ENCODE peak calls at places on chromosomes 11 and 22, in six cellular contexts. Q is AG09319, A is cardiac fibroblast, V is GM13976, M is nephron progenitor cell, N is left ventricle myocardium inferior. W is an unnamed sample.

GRCh38 chr11:34656062-34656720 is 35.3 kb downstream of the EHF start:
- DNase-seq in Q (no peak), A (peak; percentile 26), V (no peak), M (no peak), N (no peak), W (no peak)

GRCh38 chr22:41732096-41732772 is 32.9 kb downstream of the MEI1 start:
- DNase-seq in Q (no peak), A (no peak), V (no peak), M (no peak), N (no peak), W (no peak)

GRCh38 chr22:33325232-33326004 is 267.2 kb upstream of the SYN3 start:
- DNase-seq in Q (no peak), A (no peak), V (peak; percentile 71), M (no peak), N (no peak), W (peak; percentile 64)

GRCh38 chr11:12802418-12803085 is 128.3 kb downstream of the TEAD1 start:
- DNase-seq in Q (no peak), A (peak; percentile 81), V (no peak), M (no peak), N (no peak), W (no peak)

GRCh38 chr22:30943368-30943767 is 25.2 kb downstream of the MORC2 start:
- DNase-seq in Q (no peak), A (no peak), V (no peak), M (no peak), N (no peak), W (no peak)

GRCh38 chr11:10107522-10107921 is 186.5 kb downstream of the SBF2 start:
- DNase-seq in Q (no peak), A (no peak), V (no peak), M (no peak), N (no peak), W (no peak)

GRCh38 chr11:118908931-118909618 is 16.7 kb downstream of the BCL9L start:
- DNase-seq in Q (peak; percentile 85), A (peak; percentile 95), V (no peak), M (peak; percentile 86), N (peak; percentile 89), W (no peak)

GRCh38 chr22:17266261-17266971 is 47.2 kb upstream of the ADA2 start:
- DNase-seq in Q (no peak), A (no peak), V (no peak), M (peak; percentile 57), N (peak; percentile 45), W (no peak)

GRCh38 chr11:59520741-59521140 is 9.4 kb downstream of the OR4D9 start:
- DNase-seq in Q (no peak), A (no peak), V (no peak), M (no peak), N (no peak), W (no peak)

GRCh38 chr11:133339495-133340140 is 192.7 kb downstream of the OPCML start:
- DNase-seq in Q (no peak), A (no peak), V (no peak), M (no peak), N (no peak), W (no peak)

GRCh38 chr22:43393845-43394474 is 17.9 kb upstream of the MPPED1 start:
- DNase-seq in Q (no peak), A (no peak), V (no peak), M (no peak), N (no peak), W (no peak)

GRCh38 chr11:64237484-64237951 is 3.1 kb downstream of the VEGFB start:
- DNase-seq in Q (no peak), A (no peak), V (no peak), M (no peak), N (no peak), W (no peak)

GRCh38 chr11:134527382-134528243 is 115.6 kb upstream of the B3GAT1 start:
- DNase-seq in Q (no peak), A (no peak), V (no peak), M (no peak), N (no peak), W (no peak)

GRCh38 chr22:17990942-17991341 is 33.4 kb downstream of the MICAL3 start:
- DNase-seq in Q (no peak), A (no peak), V (no peak), M (no peak), N (peak; percentile 29), W (no peak)

GRCh38 chr11:44993971-44994705 is 43.5 kb upstream of the TP53I11 start:
- DNase-seq in Q (no peak), A (no peak), V (no peak), M (no peak), N (no peak), W (no peak)

GRCh38 chr22:24726848-24727217 is 47.7 kb downstream of the PIWIL3 start:
- DNase-seq in Q (no peak), A (no peak), V (no peak), M (no peak), N (no peak), W (no peak)

GRCh38 chr11:25211635-25212251 is 714.9 kb downstream of the LUZP2 start:
- DNase-seq in Q (no peak), A (no peak), V (no peak), M (no peak), N (no peak), W (no peak)

GRCh38 chr11:65100674-65101350 is 4.8 kb downstream of the VPS51 start:
- DNase-seq in Q (no peak), A (peak; percentile 79), V (no peak), M (no peak), N (no peak), W (no peak)

DNA sequence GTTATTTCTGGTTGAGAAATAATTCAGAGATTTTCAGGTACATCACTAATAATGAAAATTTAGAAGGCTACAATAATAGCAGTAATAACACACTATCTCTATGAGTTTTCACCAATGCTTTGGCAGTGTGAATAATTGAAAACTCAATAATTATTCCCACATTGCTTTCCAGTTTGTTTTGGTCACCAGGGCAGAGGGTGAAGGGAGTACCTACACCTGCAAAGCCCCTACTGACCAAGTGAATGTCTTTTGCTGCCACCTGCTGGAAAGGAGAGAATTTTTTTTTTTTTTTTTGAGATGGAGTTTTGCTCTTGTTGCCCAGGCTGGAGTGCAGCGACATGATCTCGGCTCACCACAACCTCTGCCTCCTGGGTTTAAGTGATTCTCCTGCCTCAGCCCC is 3.2 kb downstream of the NELL1 start:
- DNase-seq in Q (no peak), A (peak; percentile 10), V (no peak), M (no peak), N (no peak), W (peak; percentile 55)
- TF ChIP-seq CTCF in Q (peak; percentile 21), A (peak; percentile 34), V (peak; percentile 16), M (peak; percentile 40), N (peak; percentile 38), W (peak; percentile 17)

GRCh38 chr11:3886985-3887384 is 31.5 kb downstream of the STIM1 start:
- DNase-seq in Q (no peak), A (no peak), V (no peak), M (no peak), N (no peak), W (no peak)
- TF ChIP-seq CTCF in Q (no peak), A (no peak), V (no peak), M (no peak), N (no peak), W (no peak)

GRCh38 chr11:19327280-19327679 is 86.5 kb upstream of the E2F8 start:
- DNase-seq in Q (no peak), A (no peak), V (no peak), M (no peak), N (no peak), W (no peak)

GRCh38 chr11:19329910-19330309 is 89.2 kb upstream of the E2F8 start:
- DNase-seq in Q (no peak), A (no peak), V (no peak), M (no peak), N (no peak), W (no peak)

GRCh38 chr11:19323502-19323901 is 82.8 kb upstream of the E2F8 start:
- DNase-seq in Q (no peak), A (peak; percentile 41), V (no peak), M (no peak), N (no peak), W (no peak)

GRCh38 chr11:19328586-19329311 is 88.0 kb upstream of the E2F8 start:
- DNase-seq in Q (no peak), A (no peak), V (no peak), M (no peak), N (no peak), W (no peak)

DNA sequence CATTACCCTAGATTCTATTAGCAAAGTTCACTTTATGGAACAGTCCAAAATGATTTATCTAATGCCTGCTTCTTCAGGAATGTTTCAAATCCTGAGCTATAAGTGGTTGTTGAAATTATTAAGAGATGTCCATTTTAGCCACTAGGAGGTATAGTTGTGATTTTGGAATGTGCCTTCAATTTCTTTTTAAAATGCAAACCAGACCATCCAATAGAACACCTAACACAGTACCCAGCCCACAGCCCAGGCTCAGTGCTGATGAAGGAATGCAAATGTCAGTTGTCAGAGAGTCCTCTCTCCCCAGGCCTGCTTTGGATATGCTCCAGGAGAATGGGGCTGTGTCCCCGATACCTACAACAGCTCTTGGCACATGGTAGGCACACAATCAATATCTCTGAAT is 85.8 kb upstream of the E2F8 start:
- DNase-seq in Q (no peak), A (peak; percentile 66), V (no peak), M (no peak), N (no peak), W (no peak)
- TF ChIP-seq CTCF in Q (peak; percentile 47), A (peak; percentile 43), V (no peak), M (no peak), N (peak; percentile 32), W (no peak)

GRCh38 chr11:76237914-76238313 is 31.6 kb upstream of the WNT11 start:
- DNase-seq in Q (no peak), A (no peak), V (no peak), M (no peak), N (no peak), W (no peak)
- TF ChIP-seq CTCF in Q (no peak), A (no peak), V (peak; percentile 26), M (no peak), N (no peak), W (no peak)

DNA sequence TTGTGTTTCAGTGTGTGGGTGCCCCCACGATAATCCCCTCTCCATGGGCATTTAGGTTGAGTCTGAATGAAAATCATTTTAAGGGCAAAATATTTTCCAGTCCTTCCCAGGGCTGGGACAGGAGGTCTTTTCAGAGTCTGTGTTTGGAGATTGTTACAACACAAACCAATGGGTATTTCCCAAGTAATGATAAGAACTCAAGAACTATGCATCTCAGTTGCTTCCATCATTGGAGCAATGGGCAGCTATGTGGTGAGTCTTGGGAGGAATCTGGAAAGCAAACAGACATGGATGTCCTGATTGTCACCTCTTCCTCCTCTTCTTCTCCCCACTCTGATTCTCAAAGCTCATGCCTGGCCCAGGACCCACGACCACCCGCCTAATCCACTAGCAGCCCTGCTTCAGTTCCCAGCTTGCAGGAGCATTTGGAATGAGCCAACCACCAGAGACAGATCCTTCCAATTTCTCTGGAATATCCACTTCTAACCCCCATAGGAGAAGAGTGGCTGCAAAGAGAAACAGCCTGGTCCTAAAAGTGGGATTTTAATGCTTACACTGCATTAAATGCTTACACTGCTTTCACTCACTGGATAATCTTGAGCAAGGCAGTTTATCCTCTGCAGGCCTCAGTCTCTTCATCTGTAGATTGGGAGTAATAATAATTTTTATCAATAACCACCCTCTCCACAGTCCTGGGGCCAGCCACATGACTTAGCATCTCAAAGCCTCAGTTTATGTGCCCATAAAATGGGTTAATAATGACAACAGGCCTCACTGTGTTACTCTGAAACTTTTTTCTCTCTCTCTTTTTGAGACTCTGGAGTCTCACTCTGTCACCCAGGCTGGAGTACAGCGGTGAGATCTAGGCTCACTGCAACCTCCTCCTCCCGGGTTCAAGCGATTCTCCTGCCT is 404.3 kb downstream of the MN1 start:
- DNase-seq in Q (no peak), A (peak; percentile 52), V (no peak), M (no peak), N (no peak), W (no peak)
- TF ChIP-seq CTCF in Q (no peak), A (no peak), V (no peak), M (no peak), N (no peak), W (no peak)

GRCh38 chr11:78417888-78418583 is 416 bp upstream of the GAB2 start:
- DNase-seq in Q (no peak), A (peak; percentile 87), V (peak; percentile 88), M (peak; percentile 87), N (peak; percentile 87), W (peak; percentile 92)
- TF ChIP-seq CTCF in Q (no peak), A (no peak), V (peak; percentile 34), M (no peak), N (peak; percentile 52), W (peak; percentile 0)

W was measured in GM20000.